ENCODE peak calls at places on chromosomes 11 and 22, in four cellular contexts. V is K562, A is GM12878, D is HL-60. J is an unnamed sample.

GRCh38 chr11:7278314-7278917 is 26.7 kb downstream of the SYT9 start:
- DNase-seq in V (peak; percentile 30), A (no peak), D (no peak), J (no peak)

GRCh38 chr22:49973018-49973965 is 12.7 kb downstream of the PIM3 start:
- DNase-seq in V (no peak), A (no peak), D (no peak), J (no peak)

GRCh38 chr11:21654091-21654490 is 538.8 kb upstream of the ANO5 start:
- DNase-seq in V (no peak), A (no peak), D (no peak), J (no peak)

GRCh38 chr11:116605543-116605942 is 167.2 kb downstream of the BUD13 start:
- DNase-seq in V (peak; percentile 62), A (no peak), D (peak; percentile 12), J (peak; percentile 42)

GRCh38 chr22:24391836-24392217 is 35.6 kb upstream of the ADORA2A start:
- DNase-seq in V (no peak), A (no peak), D (no peak), J (no peak)

GRCh38 chr11:42239102-42239501 is 779.6 kb upstream of the LRRC4C start:
- DNase-seq in V (no peak), A (no peak), D (no peak), J (no peak)

GRCh38 chr11:110091995-110092576 is 1.1 kb upstream of the ZC3H12C start:
- DNase-seq in V (no peak), A (no peak), D (no peak), J (no peak)

GRCh38 chr11:78647986-78648875 is 73.6 kb upstream of the NARS2 start:
- DNase-seq in V (no peak), A (no peak), D (no peak), J (no peak)

GRCh38 chr11:76120513-76121081 is 85.7 kb downstream of the WNT11 start:
- DNase-seq in V (no peak), A (no peak), D (no peak), J (no peak)

GRCh38 chr11:1049431-1049891 is 12.9 kb upstream of the MUC6 start:
- DNase-seq in V (no peak), A (no peak), D (no peak), J (no peak)

GRCh38 chr11:100404907-100405306 is 282.2 kb upstream of the ARHGAP42 start:
- DNase-seq in V (no peak), A (no peak), D (no peak), J (no peak)

DNA sequence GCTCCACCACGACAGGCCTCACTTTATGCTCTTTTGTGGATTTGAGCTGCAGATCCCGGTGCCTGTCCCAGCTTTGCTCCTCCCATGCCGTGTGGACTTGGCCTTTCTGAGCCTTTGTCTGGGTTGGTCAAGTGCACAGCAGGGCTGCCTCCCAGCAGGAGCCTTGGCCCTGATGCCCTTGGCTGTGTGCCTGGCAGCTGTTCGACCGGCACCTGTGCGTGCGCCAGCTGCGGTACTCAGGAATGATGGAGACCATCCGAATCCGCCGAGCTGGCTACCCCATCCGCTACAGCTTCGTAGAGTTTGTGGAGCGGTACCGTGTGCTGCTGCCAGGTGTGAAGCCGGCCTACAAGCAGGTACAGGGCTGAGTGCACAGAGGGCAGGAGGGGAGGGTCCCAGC is 46.5 kb downstream of the MYO7A start:
- DNase-seq in V (no peak), A (no peak), D (no peak), J (no peak)
- TF ChIP-seq POLR2AphosphoS5 in V (no peak), A (no peak), D (no peak), J (no peak)

GRCh38 chr11:10326080-10326964 is 21.4 kb downstream of the ADM start:
- DNase-seq in V (no peak), A (no peak), D (no peak), J (no peak)
- TF ChIP-seq SPI1 in V (no peak), A (no peak), D (no peak), J (no peak)

DNA sequence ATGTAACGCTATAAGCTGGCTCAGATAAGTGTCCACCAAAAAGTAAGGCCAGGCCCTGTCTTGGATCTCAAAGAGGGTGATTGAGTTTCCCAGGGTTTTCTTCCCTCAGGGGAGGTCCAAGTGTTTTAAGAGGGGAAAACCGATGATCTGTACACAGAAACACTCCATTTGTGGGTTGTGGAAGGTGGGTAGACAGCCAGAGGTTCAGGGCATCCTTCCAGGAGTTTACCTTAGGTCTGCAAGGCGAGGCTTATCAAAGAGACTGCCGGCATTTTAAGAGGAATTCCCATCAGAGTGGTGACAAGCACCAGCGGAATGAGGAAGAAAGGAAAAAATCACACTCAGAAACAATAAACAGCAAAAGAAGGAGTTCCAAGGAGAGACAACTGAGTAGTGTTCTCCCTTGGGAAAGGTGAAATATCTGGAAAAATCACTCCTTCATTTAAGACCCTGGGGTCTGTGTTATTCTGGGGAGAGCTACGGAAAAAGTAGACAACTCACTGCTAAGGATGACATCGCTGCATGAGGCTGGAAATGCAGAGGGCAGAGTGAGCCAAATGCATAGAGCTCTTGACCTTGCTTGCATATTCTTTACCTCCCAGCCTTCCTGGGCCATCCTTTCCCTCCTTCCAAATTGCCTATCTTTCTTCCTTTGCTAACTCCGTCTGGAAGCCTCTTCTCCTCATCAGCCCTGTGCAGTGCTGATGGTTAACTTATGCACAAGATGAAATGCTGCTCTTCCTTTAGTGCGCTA is 22.1 kb upstream of the MMP7 start:
- DNase-seq in V (no peak), A (no peak), D (no peak), J (no peak)
- TF ChIP-seq POLR2AphosphoS5 in V (no peak), A (no peak), D (no peak), J (no peak)

DNA sequence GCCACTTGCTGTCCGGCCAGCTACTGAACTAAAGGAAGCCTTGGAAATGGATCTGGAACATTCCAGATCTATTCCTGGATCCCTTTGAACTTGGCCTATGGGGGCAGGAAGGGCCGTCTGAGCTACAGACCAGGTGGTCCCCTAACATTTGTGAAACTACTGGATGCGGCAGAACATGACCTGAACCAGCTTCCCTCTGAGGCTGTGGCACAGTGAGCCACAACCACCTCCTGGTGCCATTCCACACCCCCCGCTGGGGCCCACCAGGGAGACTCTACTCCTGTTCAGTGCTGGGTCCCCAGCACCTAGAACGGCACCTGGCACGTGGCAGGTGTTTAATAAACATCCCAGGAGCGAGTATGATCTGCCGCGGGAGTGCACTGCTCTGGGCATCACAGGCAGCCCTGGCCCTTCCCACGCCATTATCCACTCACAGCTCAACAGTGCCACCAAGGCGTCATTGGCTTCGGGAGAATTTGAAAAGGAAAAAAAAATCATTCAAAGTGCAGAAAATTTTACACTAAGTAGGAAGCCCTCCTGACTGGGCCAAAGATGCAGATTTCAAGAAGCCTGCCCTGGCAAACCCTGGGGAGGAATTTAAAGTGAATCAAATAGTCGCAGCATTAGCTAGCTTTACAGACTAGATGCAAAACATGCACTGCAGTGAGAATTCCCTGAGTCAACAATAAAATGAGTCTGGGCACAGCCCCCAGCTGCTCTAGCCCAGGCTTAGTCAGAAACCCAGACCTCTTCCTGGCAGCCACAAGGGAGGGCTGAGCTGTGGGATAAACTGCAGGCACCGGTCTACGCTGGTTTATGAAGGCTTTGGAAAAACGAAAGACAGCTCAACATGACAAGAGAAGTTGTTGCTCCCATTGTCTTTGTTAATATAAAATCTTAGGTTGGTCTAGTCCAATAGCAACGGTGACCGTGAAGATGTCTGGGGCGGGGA is 14.3 kb upstream of the EFCAB6 start:
- DNase-seq in V (no peak), A (no peak), D (no peak), J (peak; percentile 18)
- TF ChIP-seq SPI1 in V (no peak), A (no peak), D (no peak), J (no peak)

DNA sequence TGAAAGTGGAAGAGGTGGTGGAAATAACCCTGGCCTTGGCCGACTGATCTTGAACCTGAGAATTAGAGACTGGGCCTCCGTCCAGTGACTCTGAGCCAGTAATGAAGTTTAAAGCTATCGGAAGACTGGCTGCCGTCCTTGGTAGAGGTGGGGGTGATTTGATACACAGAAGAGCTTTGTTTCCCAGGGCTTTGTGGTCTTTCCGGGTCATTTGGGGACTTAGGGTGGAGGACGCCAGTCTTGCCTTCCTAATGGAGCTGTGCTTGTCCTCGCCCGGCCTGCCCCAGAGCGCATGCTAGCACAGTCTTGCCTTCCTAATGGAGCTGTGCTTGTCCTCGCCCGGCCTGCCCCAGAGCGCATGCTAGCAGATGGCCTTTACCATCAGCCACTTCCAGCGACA is 65.8 kb downstream of the ST3GAL4 start:
- DNase-seq in V (no peak), A (no peak), D (no peak), J (no peak)
- TF ChIP-seq POLR2AphosphoS5 in V (no peak), A (no peak), D (no peak), J (no peak)

GRCh38 chr11:69832561-69833413 is 13.6 kb upstream of the FGF3 start:
- DNase-seq in V (no peak), A (no peak), D (no peak), J (no peak)
- TF ChIP-seq SPI1 in V (no peak), A (no peak), D (no peak), J (no peak)

GRCh38 chr11:3885855-3886254 is 30.4 kb downstream of the STIM1 start:
- DNase-seq in V (no peak), A (no peak), D (no peak), J (no peak)
- TF ChIP-seq POLR2AphosphoS5 in V (no peak), A (no peak), D (no peak), J (no peak)

DNA sequence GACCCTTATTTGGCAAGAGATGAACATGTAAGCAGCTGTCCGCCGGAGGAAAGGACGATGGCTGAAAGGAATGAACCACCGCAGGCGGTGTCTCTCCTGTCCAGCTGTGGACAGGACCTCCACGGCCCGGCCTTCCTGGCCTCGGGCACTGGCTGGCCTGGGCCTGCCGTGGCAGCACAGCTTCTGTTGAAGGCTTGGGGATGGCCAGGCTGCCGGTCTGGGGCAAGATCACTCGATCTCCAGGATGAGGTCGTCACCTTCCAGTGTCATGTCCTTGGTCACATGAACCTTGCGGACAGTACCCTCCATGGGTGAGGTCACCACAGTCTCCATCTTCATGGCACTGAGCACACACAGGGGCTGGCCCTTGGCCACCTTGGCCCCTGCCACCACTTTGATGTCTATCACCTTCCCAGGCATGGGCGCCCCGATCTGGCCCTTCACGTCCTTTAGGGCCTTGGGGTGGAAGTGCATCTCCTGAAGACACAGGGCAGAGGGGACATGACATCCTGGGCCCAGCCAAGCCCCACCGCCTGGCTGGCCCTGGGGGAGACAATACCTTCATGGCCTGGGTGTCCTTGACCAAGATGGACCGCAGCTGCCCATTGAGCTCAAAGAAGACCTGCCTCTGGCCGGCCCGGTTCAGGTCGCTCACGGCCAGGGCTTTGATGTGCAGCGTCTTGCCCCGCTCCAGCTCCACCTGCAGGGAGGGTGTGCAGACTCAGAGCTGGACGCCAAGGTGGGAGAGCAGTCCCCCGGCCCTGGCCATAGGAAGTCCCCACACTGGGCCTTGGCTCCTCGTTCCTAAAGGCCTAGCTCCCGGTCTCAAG is 5.6 kb downstream of the RCE1 start:
- DNase-seq in V (no peak), A (no peak), D (no peak), J (peak; percentile 12)
- TF ChIP-seq SPI1 in V (no peak), A (no peak), D (no peak), J (no peak)

J was measured in GM12891.